ENCODE peak calls at places on chromosome 21, in seven cellular contexts. J, F, S, R, Z, V and Q are unnamed samples. For H3K4me1, the result is how much of the 10 kb centered on the place peaks cover.

GRCh38 chr21:16071082-16071481 is 341.3 kb downstream of the USP25 start:
- DNase-seq in J (no peak), F (no peak), S (no peak), R (no peak), Z (no peak), V (no peak), Q (no peak)

GRCh38 chr21:44576025-44576420 is 2.5 kb downstream of the KRTAP10-4 start:
- DNase-seq in J (no peak), F (no peak), S (peak), R (no peak), Z (no peak), V (no peak), Q (no peak)

GRCh38 chr21:16775056-16775455 is 737.8 kb upstream of the CXADR start:
- DNase-seq in J (no peak), F (no peak), S (no peak), R (no peak), Z (no peak), V (no peak), Q (no peak)

GRCh38 chr21:32442566-32443318 is 30.2 kb downstream of the EVA1C start:
- DNase-seq in J (no peak), F (no peak), S (no peak), R (no peak), Z (no peak), V (no peak), Q (no peak)

GRCh38 chr21:29055080-29055479 is 18.4 kb downstream of the CCT8 start:
- DNase-seq in J (no peak), F (no peak), S (no peak), R (no peak), Z (no peak), V (no peak), Q (no peak)

GRCh38 chr21:31974454-31974985 is 101.7 kb downstream of the HUNK start:
- DNase-seq in J (peak), F (no peak), S (no peak), R (peak), Z (no peak), V (no peak), Q (no peak)

GRCh38 chr21:34994646-34995631 is 54.2 kb downstream of the RUNX1 start:
- DNase-seq in J (no peak), F (no peak), S (no peak), R (no peak), Z (no peak), V (no peak), Q (no peak)

GRCh38 chr21:25515484-25516405 is 91.5 kb downstream of the MRPL39 start:
- DNase-seq in J (no peak), F (no peak), S (no peak), R (no peak), Z (no peak), V (no peak), Q (no peak)

GRCh38 chr21:15124731-15125130 is 59.9 kb upstream of the NRIP1 start:
- DNase-seq in J (no peak), F (no peak), S (no peak), R (no peak), Z (no peak), V (no peak), Q (no peak)

GRCh38 chr21:22904385-22904784 is 1906.2 kb downstream of the NCAM2 start:
- DNase-seq in J (no peak), F (no peak), S (no peak), R (no peak), Z (no peak), V (no peak), Q (no peak)

DNA sequence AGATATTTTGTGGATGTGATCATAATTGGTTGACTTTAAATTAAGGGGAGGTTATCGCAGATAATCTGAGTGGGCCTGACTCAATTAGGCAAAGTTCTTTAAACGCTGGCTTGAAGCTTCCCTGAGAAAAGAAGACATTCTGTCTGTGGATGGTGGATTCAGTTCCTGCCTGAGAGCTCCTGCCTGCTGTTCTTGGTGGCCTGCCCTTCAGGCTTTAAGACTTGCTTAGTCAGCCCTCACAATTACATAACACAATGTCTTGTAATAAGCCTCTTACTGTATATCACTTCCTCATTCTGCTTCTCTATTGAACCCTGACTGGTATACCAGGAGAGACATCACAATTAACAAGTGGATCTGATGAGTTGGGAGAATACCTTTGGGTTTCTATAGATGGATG is 50.2 kb downstream of the KCNJ6 start:
- DNase-seq in J (no peak), F (no peak), S (peak), R (no peak), Z (no peak), V (no peak), Q (peak)
- H3K4me1 ChIP-seq in J (under half), F (under half), S (under half), R (under half), Z (under half), V (under half), Q (under half)

GRCh38 chr21:26948194-26948593 is 18.7 kb downstream of the ADAMTS5 start:
- DNase-seq in J (no peak), F (no peak), S (no peak), R (no peak), Z (no peak), V (no peak), Q (no peak)
- H3K4me1 ChIP-seq in J (under half), F (under half), S (under half), R (under half), Z (under half), V (under half), Q (under half)

DNA sequence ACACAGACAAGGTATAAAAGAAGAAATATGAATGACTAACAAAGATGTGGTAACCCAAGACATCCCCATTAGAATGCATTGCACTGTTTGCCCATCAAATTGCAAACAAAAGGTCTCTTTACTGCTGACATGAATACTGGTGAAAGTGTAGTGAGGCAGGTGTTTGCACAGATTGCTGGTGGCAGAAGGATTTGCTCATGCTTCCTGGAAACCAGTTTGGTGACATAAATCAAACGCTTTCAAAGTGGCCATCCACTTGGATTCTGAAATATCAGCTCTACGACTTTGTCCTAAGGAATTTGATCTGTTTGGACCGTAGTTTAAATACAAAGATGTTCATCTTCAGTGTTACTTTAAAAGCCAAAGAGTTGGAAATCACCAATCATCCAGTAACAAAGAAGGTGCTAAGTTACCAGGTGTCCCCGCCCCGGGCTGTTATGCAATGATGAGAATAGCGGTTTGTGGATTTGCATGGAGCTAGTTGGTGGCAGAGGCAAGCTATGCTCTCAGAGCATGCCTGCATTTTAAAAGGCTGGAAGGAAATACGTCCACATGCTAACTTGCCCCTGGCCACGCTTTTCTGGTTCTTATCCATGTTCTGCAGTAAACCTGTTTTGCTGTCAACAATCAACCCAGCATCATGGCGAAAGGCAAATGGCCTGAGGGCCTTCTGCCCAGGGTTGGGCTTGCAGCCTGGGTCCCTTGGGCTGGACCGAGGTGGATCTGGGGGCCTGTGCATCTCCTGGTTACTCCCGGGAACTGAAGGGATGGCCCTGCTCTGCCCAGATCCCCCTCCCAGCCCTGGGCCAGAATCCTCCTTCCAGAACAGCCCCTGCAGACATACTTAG is 49.2 kb downstream of the UMODL1 start:
- DNase-seq in J (no peak), F (no peak), S (no peak), R (no peak), Z (no peak), V (no peak), Q (no peak)
- H3K4me1 ChIP-seq in J (under half), F (under half), S (under half), R (under half), Z (under half), V (under half), Q (under half)

DNA sequence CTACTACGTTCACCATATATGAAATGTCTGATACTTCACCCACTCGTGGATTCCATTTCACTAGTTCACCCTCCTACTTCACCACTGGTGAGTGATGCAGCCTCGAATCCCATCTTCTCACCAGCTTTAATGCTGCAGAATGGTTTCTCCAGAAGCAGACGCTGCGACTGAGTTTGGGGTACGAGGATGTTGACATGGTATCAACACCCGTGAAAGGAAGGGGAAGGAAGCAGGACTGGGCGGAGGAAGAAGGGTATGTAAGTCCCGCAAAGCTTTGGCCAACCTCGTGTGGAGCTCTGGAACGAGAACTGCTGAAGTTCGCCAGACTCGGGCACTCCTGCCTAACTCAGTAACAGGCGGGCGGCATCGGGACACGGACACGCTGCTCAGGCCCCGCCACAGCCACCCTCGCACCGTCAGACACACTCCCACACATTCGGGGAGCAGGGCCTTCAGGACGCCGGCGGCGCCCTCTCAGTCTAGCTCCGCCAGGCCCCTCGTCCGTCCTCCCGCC is 833 bp upstream of the DIP2A start:
- DNase-seq in J (no peak), F (no peak), S (no peak), R (peak), Z (peak), V (peak), Q (peak)
- H3K4me1 ChIP-seq in J (under half), F (under half), S (half or more), R (under half), Z (under half), V (under half), Q (under half)

GRCh38 chr21:42739061-42739931 is 85.9 kb downstream of the PDE9A start:
- DNase-seq in J (no peak), F (no peak), S (no peak), R (no peak), Z (peak), V (no peak), Q (no peak)
- H3K4me1 ChIP-seq in J (under half), F (under half), S (under half), R (under half), Z (under half), V (under half), Q (under half)